ENCODE peak calls at places on chromosomes 3 and 15, in six cellular contexts. T, Y, Z, E, F and U are unnamed samples.

GRCh38 chr3:29329986-29330514 is 49.2 kb downstream of the RBMS3 start:
- ATAC-seq in T (no peak), Y (no peak), Z (no peak), E (no peak), F (no peak), U (no peak)

GRCh38 chr3:40116478-40117162 is 192.9 kb upstream of the EIF1B start:
- ATAC-seq in T (no peak), Y (no peak), Z (no peak), E (no peak), F (no peak), U (no peak)

GRCh38 chr3:63986147-63986546 is 37.1 kb downstream of the PSMD6 start:
- ATAC-seq in T (no peak), Y (no peak), Z (no peak), E (no peak), F (no peak), U (no peak)

GRCh38 chr15:23629234-23629805 is 18.3 kb downstream of the MAGEL2 start:
- ATAC-seq in T (peak; percentile 95), Y (no peak), Z (no peak), E (no peak), F (peak; percentile 61), U (no peak)

GRCh38 chr15:49468440-49468839 is 45.4 kb downstream of the FGF7 start:
- ATAC-seq in T (peak; percentile 79), Y (no peak), Z (no peak), E (peak; percentile 70), F (peak; percentile 94), U (no peak)

GRCh38 chr3:32813180-32813579 is 4.6 kb upstream of the TRIM71 start:
- ATAC-seq in T (peak; percentile 67), Y (no peak), Z (peak; percentile 60), E (no peak), F (peak; percentile 38), U (no peak)

GRCh38 chr3:149648525-149648924 is 9.3 kb downstream of the WWTR1 start:
- ATAC-seq in T (no peak), Y (no peak), Z (no peak), E (peak; percentile 66), F (no peak), U (no peak)

GRCh38 chr3:64571982-64572381 is 115.8 kb downstream of the ADAMTS9 start:
- ATAC-seq in T (no peak), Y (no peak), Z (no peak), E (no peak), F (no peak), U (no peak)

GRCh38 chr15:66719471-66719870 is 17.4 kb downstream of the SMAD6 start:
- ATAC-seq in T (no peak), Y (no peak), Z (no peak), E (no peak), F (no peak), U (no peak)

GRCh38 chr3:47664519-47664918 is 85.9 kb upstream of the CSPG5 start:
- ATAC-seq in T (peak; percentile 79), Y (no peak), Z (peak; percentile 77), E (no peak), F (no peak), U (no peak)

GRCh38 chr3:14787630-14788029 is 31.1 kb upstream of the FGD5 start:
- ATAC-seq in T (peak; percentile 51), Y (no peak), Z (no peak), E (no peak), F (no peak), U (no peak)

GRCh38 chr15:66126057-66126855 is 127.3 kb downstream of the MEGF11 start:
- ATAC-seq in T (no peak), Y (no peak), Z (peak; percentile 28), E (no peak), F (no peak), U (no peak)

GRCh38 chr3:194250104-194251002 is 100.8 kb downstream of the CPN2 start:
- ATAC-seq in T (peak; percentile 56), Y (no peak), Z (no peak), E (peak; percentile 47), F (no peak), U (no peak)

GRCh38 chr3:155934215-155934614 is 63.8 kb downstream of the GMPS start:
- ATAC-seq in T (no peak), Y (no peak), Z (no peak), E (peak; percentile 46), F (no peak), U (no peak)

GRCh38 chr3:30453364-30454039 is 152.9 kb upstream of the TGFBR2 start:
- ATAC-seq in T (no peak), Y (no peak), Z (no peak), E (no peak), F (no peak), U (no peak)

GRCh38 chr15:72342385-72342784 is 22.4 kb upstream of the CELF6 start:
- ATAC-seq in T (peak; percentile 63), Y (peak; percentile 39), Z (peak; percentile 36), E (no peak), F (peak; percentile 42), U (no peak)

GRCh38 chr3:64088408-64089136 is 65.3 kb upstream of the PSMD6 start:
- ATAC-seq in T (no peak), Y (no peak), Z (no peak), E (no peak), F (no peak), U (no peak)

GRCh38 chr3:45906681-45907220 is 20.4 kb downstream of the CCR9 start:
- ATAC-seq in T (peak; percentile 92), Y (no peak), Z (no peak), E (peak; percentile 37), F (peak; percentile 95), U (no peak)

GRCh38 chr15:69035205-69035917 is 20.9 kb downstream of the NOX5 start:
- ATAC-seq in T (peak; percentile 92), Y (no peak), Z (peak; percentile 94), E (no peak), F (peak; percentile 29), U (no peak)

GRCh38 chr3:44104043-44104442 is 137.6 kb upstream of the TOPAZ1 start:
- ATAC-seq in T (no peak), Y (no peak), Z (no peak), E (no peak), F (no peak), U (no peak)

GRCh38 chr3:99242271-99242670 is 340.8 kb upstream of the DCBLD2 start:
- ATAC-seq in T (no peak), Y (no peak), Z (no peak), E (no peak), F (peak; percentile 34), U (no peak)

GRCh38 chr3:128725547-128725931 is 444 bp upstream of the RAB7A start:
- ATAC-seq in T (no peak), Y (no peak), Z (peak; percentile 54), E (no peak), F (no peak), U (no peak)

GRCh38 chr15:22995786-22996185 is 15.6 kb upstream of the CYFIP1 start:
- ATAC-seq in T (no peak), Y (no peak), Z (no peak), E (no peak), F (no peak), U (no peak)

GRCh38 chr3:151400341-151400740 is 15.8 kb upstream of the P2RY12 start:
- ATAC-seq in T (no peak), Y (no peak), Z (no peak), E (no peak), F (no peak), U (no peak)

GRCh38 chr3:189298469-189299375 is 127.0 kb downstream of the TPRG1 start:
- ATAC-seq in T (no peak), Y (peak; percentile 77), Z (no peak), E (no peak), F (peak; percentile 45), U (peak; percentile 97)

GRCh38 chr3:73621388-73621787 is 3.4 kb downstream of the PDZRN3 start:
- ATAC-seq in T (no peak), Y (no peak), Z (no peak), E (peak; percentile 13), F (no peak), U (no peak)

GRCh38 chr3:7957024-7957423 is 544.6 kb upstream of the LMCD1 start:
- ATAC-seq in T (no peak), Y (no peak), Z (no peak), E (no peak), F (no peak), U (no peak)